ENCODE peak calls at places on chromosomes 1 and 21, in eight cellular contexts. B, R, E, Y, C, V, H and L are unnamed samples.

GRCh38 chr1:12588695-12589094 is 29.3 kb downstream of the DHRS3 start:
- DNase-seq in B (no peak), R (no peak), E (no peak), Y (no peak), C (no peak), V (no peak), H (no peak), L (no peak)

GRCh38 chr1:39230261-39231190 is 26.0 kb downstream of the MACF1 start:
- DNase-seq in B (peak; percentile 51), R (no peak), E (no peak), Y (no peak), C (peak; percentile 61), V (no peak), H (no peak), L (no peak)

GRCh38 chr1:15703562-15703961 is 19.4 kb downstream of the PLEKHM2 start:
- DNase-seq in B (peak; percentile 86), R (no peak), E (peak; percentile 83), Y (no peak), C (peak; percentile 87), V (peak; percentile 42), H (peak; percentile 83), L (peak; percentile 89)

GRCh38 chr1:182617734-182618288 is 13.6 kb upstream of the RGS16 start:
- DNase-seq in B (no peak), R (peak; percentile 34), E (peak; percentile 28), Y (no peak), C (no peak), V (no peak), H (no peak), L (no peak)

GRCh38 chr21:25938673-25939395 is 204.1 kb downstream of the GABPA start:
- DNase-seq in B (no peak), R (no peak), E (no peak), Y (no peak), C (no peak), V (no peak), H (no peak), L (no peak)

GRCh38 chr1:32338637-32339145 is 2.7 kb upstream of the MARCKSL1 start:
- DNase-seq in B (no peak), R (no peak), E (no peak), Y (no peak), C (no peak), V (no peak), H (no peak), L (no peak)

GRCh38 chr21:36159356-36159921 is 2.8 kb downstream of the DOP1B start:
- DNase-seq in B (no peak), R (no peak), E (no peak), Y (no peak), C (no peak), V (no peak), H (no peak), L (no peak)

GRCh38 chr1:165259236-165259635 is 97.3 kb downstream of the LMX1A start:
- DNase-seq in B (no peak), R (no peak), E (no peak), Y (no peak), C (no peak), V (no peak), H (no peak), L (no peak)

GRCh38 chr1:104765115-104765514 is 1015.4 kb downstream of the AMY1C start:
- DNase-seq in B (no peak), R (no peak), E (peak; percentile 61), Y (no peak), C (no peak), V (no peak), H (no peak), L (no peak)

GRCh38 chr21:37410639-37411038 is 44.1 kb downstream of the DYRK1A start:
- DNase-seq in B (no peak), R (no peak), E (no peak), Y (no peak), C (no peak), V (no peak), H (no peak), L (no peak)

GRCh38 chr1:93607814-93608187 is 73.8 kb downstream of the BCAR3 start:
- DNase-seq in B (no peak), R (no peak), E (peak; percentile 56), Y (no peak), C (peak; percentile 64), V (no peak), H (no peak), L (no peak)

GRCh38 chr1:36175137-36176095 is 19.5 kb downstream of the MAP7D1 start:
- DNase-seq in B (no peak), R (peak; percentile 41), E (peak; percentile 48), Y (no peak), C (no peak), V (peak; percentile 22), H (peak; percentile 64), L (peak; percentile 47)

GRCh38 chr1:41486892-41487728 is 2.6 kb upstream of the EDN2 start:
- DNase-seq in B (no peak), R (no peak), E (no peak), Y (no peak), C (no peak), V (no peak), H (peak; percentile 17), L (no peak)

GRCh38 chr1:228306275-228307217 is 98.7 kb downstream of the OBSCN start:
- DNase-seq in B (no peak), R (peak; percentile 26), E (no peak), Y (peak; percentile 40), C (no peak), V (no peak), H (no peak), L (no peak)

GRCh38 chr1:9070421-9071015 is 1.1 kb upstream of the SLC2A5 start:
- DNase-seq in B (no peak), R (no peak), E (no peak), Y (no peak), C (no peak), V (no peak), H (no peak), L (no peak)

GRCh38 chr1:109246141-109246551 is 3.2 kb upstream of the CELSR2 start:
- DNase-seq in B (no peak), R (no peak), E (no peak), Y (no peak), C (no peak), V (no peak), H (no peak), L (no peak)

GRCh38 chr1:19405195-19405760 is 80.1 kb downstream of the CAPZB start:
- DNase-seq in B (no peak), R (peak; percentile 81), E (no peak), Y (no peak), C (no peak), V (no peak), H (no peak), L (no peak)

GRCh38 chr1:76826072-76826827 is 41.0 kb upstream of the ST6GALNAC5 start:
- DNase-seq in B (no peak), R (no peak), E (peak; percentile 21), Y (no peak), C (peak; percentile 75), V (no peak), H (no peak), L (no peak)

GRCh38 chr1:96880626-96881025 is 159.0 kb downstream of the PTBP2 start:
- DNase-seq in B (no peak), R (no peak), E (no peak), Y (no peak), C (peak; percentile 18), V (no peak), H (no peak), L (no peak)

GRCh38 chr1:236605030-236605806 is 902 bp upstream of the HEATR1 start:
- DNase-seq in B (no peak), R (no peak), E (no peak), Y (no peak), C (no peak), V (no peak), H (peak; percentile 14), L (no peak)

GRCh38 chr1:21490774-21491482 is 18.3 kb upstream of the ALPL start:
- DNase-seq in B (no peak), R (no peak), E (peak; percentile 78), Y (no peak), C (peak; percentile 77), V (no peak), H (no peak), L (no peak)

GRCh38 chr1:117359560-117360289 is 7.5 kb upstream of the MAN1A2 start:
- DNase-seq in B (no peak), R (no peak), E (no peak), Y (no peak), C (no peak), V (no peak), H (no peak), L (no peak)

GRCh38 chr1:153288634-153289275 is 24.0 kb downstream of the PGLYRP3 start:
- DNase-seq in B (peak; percentile 39), R (no peak), E (no peak), Y (no peak), C (peak; percentile 15), V (no peak), H (no peak), L (no peak)

GRCh38 chr1:104341944-104342343 is 592.2 kb downstream of the AMY1C start:
- DNase-seq in B (no peak), R (no peak), E (no peak), Y (no peak), C (no peak), V (no peak), H (no peak), L (no peak)

GRCh38 chr1:27399251-27399885 is 6.9 kb downstream of the GPR3 start:
- DNase-seq in B (no peak), R (no peak), E (no peak), Y (no peak), C (no peak), V (no peak), H (no peak), L (no peak)

GRCh38 chr1:183633676-183634343 is 1.8 kb downstream of the ARPC5 start:
- DNase-seq in B (no peak), R (no peak), E (peak; percentile 85), Y (no peak), C (peak; percentile 90), V (no peak), H (no peak), L (no peak)

GRCh38 chr1:113784104-113784779 is 25.0 kb upstream of the PHTF1 start:
- DNase-seq in B (no peak), R (no peak), E (no peak), Y (no peak), C (no peak), V (no peak), H (no peak), L (no peak)

GRCh38 chr1:183173828-183174227 is 12.2 kb upstream of the LAMC2 start:
- DNase-seq in B (no peak), R (no peak), E (no peak), Y (no peak), C (no peak), V (no peak), H (no peak), L (no peak)

GRCh38 chr1:236841341-236841740 is 46.2 kb downstream of the MTR start:
- DNase-seq in B (no peak), R (no peak), E (no peak), Y (no peak), C (no peak), V (no peak), H (no peak), L (no peak)

GRCh38 chr21:42925114-42925907 is at the start of gene ERVH48-1:
- DNase-seq in B (no peak), R (no peak), E (no peak), Y (no peak), C (no peak), V (no peak), H (no peak), L (no peak)

GRCh38 chr21:43287974-43288755 is 119.4 kb downstream of the CRYAA start:
- DNase-seq in B (no peak), R (no peak), E (peak; percentile 7), Y (peak; percentile 80), C (no peak), V (no peak), H (peak; percentile 11), L (no peak)

GRCh38 chr1:24801169-24801568 is 55.9 kb downstream of the CLIC4 start:
- DNase-seq in B (no peak), R (no peak), E (no peak), Y (no peak), C (no peak), V (no peak), H (no peak), L (no peak)

GRCh38 chr1:229221106-229222019 is 49.5 kb upstream of the RAB4A start:
- DNase-seq in B (no peak), R (peak; percentile 96), E (peak; percentile 33), Y (peak; percentile 85), C (no peak), V (no peak), H (no peak), L (peak; percentile 47)

GRCh38 chr1:151012684-151013471 is 4.6 kb downstream of the PRUNE1 start:
- DNase-seq in B (no peak), R (no peak), E (peak; percentile 39), Y (peak; percentile 84), C (no peak), V (no peak), H (no peak), L (peak; percentile 30)